ENCODE peak calls at places on chromosomes 16 and 17, in four cellular contexts. R is PC-9, U is cardiac muscle cell, H is DMS153. S is an unnamed sample.

GRCh38 chr17:40648326-40648968 is 829 bp upstream of the SMARCE1 start:
- DNase-seq in R (no peak), U (no peak), H (no peak), S (peak; percentile 88)

GRCh38 chr17:79666111-79666510 is 55.3 kb upstream of the RBFOX3 start:
- DNase-seq in R (no peak), U (no peak), H (no peak), S (peak; percentile 29)

GRCh38 chr16:11252482-11252931 is 3.5 kb downstream of the SOCS1 start:
- DNase-seq in R (no peak), U (no peak), H (no peak), S (no peak)

GRCh38 chr17:79925242-79925957 is 86.2 kb upstream of the CBX4 start:
- DNase-seq in R (peak; percentile 57), U (peak; percentile 63), H (no peak), S (no peak)

GRCh38 chr17:16439867-16440351 is 24.5 kb downstream of the TRPV2 start:
- DNase-seq in R (no peak), U (peak; percentile 45), H (no peak), S (no peak)

GRCh38 chr16:12349950-12350842 is 373.7 kb downstream of the SNX29 start:
- DNase-seq in R (no peak), U (no peak), H (peak; percentile 56), S (no peak)

GRCh38 chr17:76614912-76615617 is 28.5 kb downstream of the ST6GALNAC1 start:
- DNase-seq in R (no peak), U (no peak), H (no peak), S (no peak)

GRCh38 chr17:9239260-9239820 is 218.0 kb downstream of the NTN1 start:
- DNase-seq in R (no peak), U (no peak), H (no peak), S (no peak)

GRCh38 chr17:77881545-77881944 is 77.0 kb upstream of the TNRC6C start:
- DNase-seq in R (no peak), U (peak; percentile 90), H (no peak), S (no peak)

GRCh38 chr17:71440513-71440912 is 680.3 kb upstream of the SOX9 start:
- DNase-seq in R (no peak), U (no peak), H (no peak), S (no peak)

GRCh38 chr17:67675481-67675880 is 42.3 kb upstream of the NOL11 start:
- DNase-seq in R (no peak), U (no peak), H (no peak), S (no peak)

GRCh38 chr17:73291260-73291801 is 20.5 kb downstream of the CDC42EP4 start:
- DNase-seq in R (peak; percentile 94), U (peak; percentile 86), H (no peak), S (no peak)

GRCh38 chr16:30934827-30935557 is 11.6 kb downstream of the FBXL19 start:
- DNase-seq in R (no peak), U (peak; percentile 53), H (no peak), S (peak; percentile 68)

GRCh38 chr16:67801889-67802288 is 4.5 kb downstream of the RANBP10 start:
- DNase-seq in R (no peak), U (no peak), H (no peak), S (no peak)

GRCh38 chr16:83433201-83433600 is 374.6 kb upstream of the HSBP1 start:
- DNase-seq in R (no peak), U (no peak), H (no peak), S (no peak)

GRCh38 chr17:64772845-64773299 is 110.8 kb upstream of the SMURF2 start:
- DNase-seq in R (no peak), U (no peak), H (no peak), S (peak; percentile 44)

S was measured in ecto neural progenitor cell.